ENCODE peak calls at places on chromosome X, in eight cellular contexts. M is dorsolateral prefrontal cortex; O is coronary artery; A is CD4-positive, alpha-beta T cell; B is right cardiac atrium; E is cardiac muscle cell; S is endodermal cell; D is substantia nigra. Y is an unnamed sample.

GRCh38 chrX:69028761-69029120 is 136.5 kb downstream of the PJA1 start:
- DNase-seq in S (peak; percentile 2), O (no peak), M (no peak), E (no peak), D (no peak), B (no peak), A (no peak), Y (no peak)

GRCh38 chrX:78708171-78708570 is 39.3 kb upstream of the LPAR4 start:
- DNase-seq in O (no peak), S (peak; percentile 64), B (no peak), D (no peak), M (no peak), E (peak; percentile 63), A (no peak), Y (no peak)

GRCh38 chrX:66676413-66676812 is 37.5 kb upstream of the EDA2R start:
- DNase-seq in E (peak; percentile 67), A (no peak), O (no peak), D (no peak), S (no peak), B (no peak), M (no peak), Y (no peak)

GRCh38 chrX:109740076-109740809 is 7.2 kb upstream of the ACSL4 start:
- DNase-seq in A (no peak), O (no peak), B (no peak), D (no peak), E (peak; percentile 64), S (no peak), M (no peak), Y (no peak)

GRCh38 chrX:7828594-7828993 is 14.4 kb upstream of the VCX start:
- DNase-seq in M (no peak), S (no peak), A (no peak), D (no peak), O (no peak), B (no peak), E (no peak), Y (no peak)

GRCh38 chrX:111568356-111568755 is 56.9 kb downstream of the SERTM2 start:
- DNase-seq in E (peak; percentile 16), S (peak; percentile 80), O (no peak), D (no peak), A (no peak), M (no peak), B (no peak), Y (no peak)

GRCh38 chrX:16474511-16474910 is 175.4 kb upstream of the S100G start:
- DNase-seq in A (no peak), O (no peak), B (no peak), S (no peak), D (no peak), E (no peak), M (no peak), Y (no peak)

GRCh38 chrX:112636951-112637541 is 42.7 kb downstream of the LHFPL1 start:
- DNase-seq in M (no peak), A (no peak), O (no peak), B (no peak), D (no peak), S (no peak), E (peak; percentile 33), Y (no peak)

DNA sequence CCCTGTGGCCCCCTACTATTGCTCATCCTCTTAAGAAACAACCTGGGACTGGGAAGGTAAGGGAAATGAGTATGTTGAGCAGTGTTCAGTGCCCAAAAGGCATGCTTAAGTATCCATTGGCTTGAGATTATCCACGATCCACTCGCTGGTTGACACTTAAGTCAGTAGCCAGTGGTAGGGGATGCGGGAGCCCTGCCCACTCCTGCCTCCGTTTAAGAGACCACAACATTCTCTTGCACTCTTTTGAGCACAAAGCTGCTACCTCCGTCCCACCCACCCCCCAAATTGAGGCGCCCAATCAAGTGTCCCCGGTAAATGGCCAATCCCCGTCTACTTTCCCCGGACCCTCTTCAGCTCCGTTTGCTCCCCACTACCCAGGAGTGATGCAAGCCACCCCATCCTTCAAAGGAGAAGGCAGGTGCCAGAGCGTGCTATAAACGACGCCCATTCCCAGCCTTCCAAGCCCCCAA is 25.0 kb downstream of the UTP14A start:
- DNase-seq in B (no peak), E (peak; percentile 21), A (no peak), S (no peak), O (no peak), M (no peak), D (no peak), Y (no peak)
- H3K27ac ChIP-seq in B (peak overlapping the region; percentile 96), E (peak overlapping the region; percentile 43), A (peak overlapping the region; percentile 21), S (peak overlapping the region; percentile 57), O (peak overlapping the region; percentile 76), M (peak overlapping the region; percentile 90), D (peak overlapping the region; percentile 68), Y (peak overlapping the region; percentile 71)

GRCh38 chrX:56994375-56995270 is 718 bp downstream of the SPIN3 start:
- DNase-seq in A (no peak), S (no peak), O (no peak), M (no peak), E (peak; percentile 1), D (no peak), B (peak; percentile 8), Y (no peak)

DNA sequence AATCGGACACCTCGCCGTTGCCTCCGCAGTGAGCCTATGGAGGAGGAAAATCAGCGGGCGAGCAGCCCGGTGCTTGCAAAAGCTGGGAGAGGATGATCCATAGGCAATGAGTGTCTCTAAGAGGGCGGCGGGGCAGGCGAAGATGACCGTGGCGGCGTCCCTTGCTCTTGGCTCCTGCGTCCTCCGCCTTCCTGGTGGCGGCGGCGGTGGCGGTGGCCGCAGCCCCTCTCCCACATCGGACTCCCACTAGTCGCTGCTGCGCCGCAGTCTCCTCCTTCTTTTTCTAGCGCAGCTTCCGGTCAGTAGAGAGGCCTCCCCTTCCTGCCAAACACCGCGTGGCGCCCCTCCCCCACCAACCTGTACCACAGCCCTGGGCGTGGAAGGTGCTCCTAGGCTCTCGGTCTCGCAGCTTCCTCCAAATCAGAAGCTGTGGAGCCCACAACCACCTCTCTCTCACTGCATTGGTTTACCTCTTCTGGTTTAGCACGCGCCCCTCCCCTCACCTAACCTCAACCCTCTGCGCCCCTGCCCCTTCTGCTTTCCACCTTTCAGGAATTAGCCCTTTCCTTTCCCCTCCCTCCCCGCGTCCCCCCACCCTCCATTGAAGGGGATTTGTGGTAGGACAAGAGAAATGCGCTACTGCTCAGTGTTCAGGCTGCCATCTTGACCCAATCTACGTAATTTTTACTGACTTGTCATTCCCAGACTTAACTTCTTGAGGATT is at the start of gene SPIN3:
- DNase-seq in D (peak; percentile 15), O (peak; percentile 76), S (peak; percentile 96), M (peak; percentile 83), E (peak; percentile 81), B (peak; percentile 87), A (peak; percentile 51), Y (peak; percentile 47)
- H3K27ac ChIP-seq in D (peak within 1 kb of the TSS; percentile 45), O (peak within 1 kb of the TSS; percentile 4), S (peak within 1 kb of the TSS; percentile 69), M (peak within 1 kb of the TSS; percentile 42), E (peak within 1 kb of the TSS; percentile 84), B (peak within 1 kb of the TSS; percentile 72), A (peak within 1 kb of the TSS; percentile 25), Y (peak within 1 kb of the TSS; percentile 44)

GRCh38 chrX:55754861-55755294 is 37.3 kb downstream of the RRAGB start:
- DNase-seq in M (no peak), O (no peak), S (no peak), E (no peak), A (no peak), B (no peak), D (no peak), Y (no peak)

DNA sequence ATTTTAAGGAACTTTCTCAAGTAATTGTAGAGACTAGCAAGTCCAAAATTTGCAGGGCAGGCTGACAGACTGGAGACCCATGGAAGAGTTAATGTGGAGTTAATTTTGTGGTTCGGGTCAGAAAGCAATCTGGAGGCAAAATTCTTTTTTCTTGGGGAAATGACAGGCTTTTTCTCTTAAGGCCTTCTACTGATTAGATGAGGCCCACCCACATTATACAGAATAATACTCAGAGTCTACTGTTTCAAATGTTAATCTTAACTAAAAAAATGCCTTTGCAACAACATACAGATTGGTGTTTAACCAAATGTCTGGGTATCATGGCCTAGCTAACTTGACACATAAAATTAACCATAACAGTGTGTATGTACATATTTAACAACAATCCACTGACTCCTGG is 32.7 kb downstream of the RRAGB start:
- DNase-seq in M (no peak), D (no peak), O (no peak), A (no peak), E (no peak), B (no peak), S (no peak), Y (no peak)
- H3K27ac ChIP-seq in M (no peak overlapping the region), D (no peak overlapping the region), O (no peak overlapping the region), A (no peak overlapping the region), E (no peak overlapping the region), B (no peak overlapping the region), S (no peak overlapping the region), Y (no peak overlapping the region)

GRCh38 chrX:52263417-52263816 is 78.7 kb downstream of the MAGED4 start:
- DNase-seq in E (no peak), S (no peak), O (no peak), M (no peak), A (no peak), D (no peak), B (no peak), Y (no peak)
- H3K27ac ChIP-seq in E (no peak overlapping the region), S (no peak overlapping the region), O (no peak overlapping the region), M (no peak overlapping the region), A (no peak overlapping the region), D (no peak overlapping the region), B (no peak overlapping the region), Y (no peak overlapping the region)

DNA sequence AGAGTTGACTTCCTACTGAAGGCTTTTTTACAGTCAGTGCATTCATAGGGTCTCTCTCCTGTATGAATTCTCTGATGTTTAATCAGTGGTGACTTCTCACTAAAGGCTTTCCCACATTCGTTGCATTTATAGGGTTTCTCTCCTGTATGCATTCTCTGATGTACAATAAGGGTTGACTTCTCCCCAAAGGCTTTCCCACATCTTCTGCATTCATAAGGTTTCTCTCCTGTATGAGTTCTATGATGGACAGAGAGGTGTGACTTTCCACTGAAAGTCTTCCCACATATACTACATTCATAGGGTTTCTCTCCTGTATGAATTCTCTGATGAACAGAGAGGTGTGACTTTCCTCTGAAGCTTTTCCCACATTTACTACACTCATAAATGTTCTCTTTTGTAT is 45.2 kb downstream of the ZNF674 start:
- DNase-seq in M (no peak), A (no peak), O (no peak), D (no peak), E (no peak), B (no peak), S (no peak), Y (no peak)
- H3K27ac ChIP-seq in M (no peak overlapping the region), A (no peak overlapping the region), O (no peak overlapping the region), D (no peak overlapping the region), E (no peak overlapping the region), B (no peak overlapping the region), S (no peak overlapping the region), Y (no peak overlapping the region)

GRCh38 chrX:12825801-12826200 is 34.6 kb downstream of the PRPS2 start:
- DNase-seq in A (no peak), S (no peak), M (no peak), O (no peak), D (no peak), B (no peak), E (no peak), Y (no peak)
- H3K27ac ChIP-seq in A (no peak overlapping the region), S (no peak overlapping the region), M (no peak overlapping the region), O (no peak overlapping the region), D (no peak overlapping the region), B (no peak overlapping the region), E (no peak overlapping the region), Y (no peak overlapping the region)